ENCODE peak calls at places on chromosome 2, in six cellular contexts. V, R, N, J, W and T are unnamed samples.

GRCh38 chr2:34261701-34262100 is 662.6 kb upstream of the FAM98A start:
- DNase-seq in V (no peak), R (no peak), N (no peak), J (no peak), W (no peak), T (no peak)

GRCh38 chr2:85769236-85769986 is 15.6 kb downstream of the ATOH8 start:
- DNase-seq in V (no peak), R (no peak), N (peak), J (no peak), W (peak), T (no peak)

GRCh38 chr2:223760838-223761502 is 76.4 kb downstream of the AP1S3 start:
- DNase-seq in V (peak), R (peak), N (peak), J (peak), W (no peak), T (no peak)

GRCh38 chr2:227378371-227378782 is 729 bp downstream of the TM4SF20 start:
- DNase-seq in V (no peak), R (no peak), N (peak), J (peak), W (no peak), T (no peak)

GRCh38 chr2:147829106-147829505 is 15.7 kb upstream of the ACVR2A start:
- DNase-seq in V (no peak), R (no peak), N (peak), J (peak), W (no peak), T (no peak)

GRCh38 chr2:38494394-38494793 is 108.3 kb downstream of the HNRNPLL start:
- DNase-seq in V (no peak), R (no peak), N (no peak), J (no peak), W (no peak), T (no peak)

GRCh38 chr2:181916726-181917377 is 25.3 kb downstream of the ITPRID2 start:
- DNase-seq in V (no peak), R (no peak), N (no peak), J (peak), W (no peak), T (no peak)

GRCh38 chr2:229733606-229734205 is 19.4 kb upstream of the DNER start:
- DNase-seq in V (no peak), R (no peak), N (no peak), J (no peak), W (no peak), T (no peak)

GRCh38 chr2:222797308-222797707 is 63.5 kb upstream of the ACSL3 start:
- DNase-seq in V (no peak), R (no peak), N (peak), J (peak), W (no peak), T (no peak)

GRCh38 chr2:108940156-108940555 is 48.9 kb downstream of the EDAR start:
- DNase-seq in V (no peak), R (no peak), N (no peak), J (no peak), W (no peak), T (no peak)

GRCh38 chr2:73851274-73851673 is 22.5 kb downstream of the STAMBP start:
- DNase-seq in V (no peak), R (no peak), N (peak), J (no peak), W (no peak), T (no peak)

GRCh38 chr2:127448526-127448925 is 30.3 kb downstream of the PROC start:
- DNase-seq in V (no peak), R (no peak), N (no peak), J (peak), W (no peak), T (no peak)

GRCh38 chr2:189072036-189072435 is 97.9 kb downstream of the COL3A1 start:
- DNase-seq in V (no peak), R (no peak), N (no peak), J (no peak), W (no peak), T (no peak)

GRCh38 chr2:230048010-230048671 is 20.6 kb downstream of the SLC16A14 start:
- DNase-seq in V (no peak), R (no peak), N (no peak), J (no peak), W (no peak), T (no peak)

GRCh38 chr2:19902272-19902730 is 518 bp upstream of the TTC32 start:
- DNase-seq in V (no peak), R (no peak), N (no peak), J (no peak), W (no peak), T (no peak)

GRCh38 chr2:149330127-149331022 is at the start of gene LYPD6:
- DNase-seq in V (peak), R (no peak), N (peak), J (peak), W (peak), T (peak)

GRCh38 chr2:138866797-138867196 is 86.6 kb upstream of the NXPH2 start:
- DNase-seq in V (no peak), R (no peak), N (no peak), J (no peak), W (no peak), T (no peak)

GRCh38 chr2:112151701-112152440 is 13.7 kb downstream of the FBLN7 start:
- DNase-seq in V (no peak), R (no peak), N (no peak), J (no peak), W (no peak), T (no peak)

GRCh38 chr2:34266908-34267697 is 668.0 kb upstream of the FAM98A start:
- DNase-seq in V (no peak), R (no peak), N (no peak), J (no peak), W (no peak), T (no peak)

GRCh38 chr2:120991401-120991800 is 255.7 kb downstream of the GLI2 start:
- DNase-seq in V (no peak), R (no peak), N (no peak), J (no peak), W (no peak), T (no peak)

GRCh38 chr2:24837996-24838513 is 44.8 kb downstream of the CENPO start:
- DNase-seq in V (no peak), R (no peak), N (no peak), J (no peak), W (no peak), T (no peak)

GRCh38 chr2:43407826-43408783 is 181.7 kb upstream of the ZFP36L2 start:
- DNase-seq in V (no peak), R (no peak), N (no peak), J (no peak), W (no peak), T (no peak)

GRCh38 chr2:101473911-101474751 is 781 bp downstream of the RFX8 start:
- DNase-seq in V (peak), R (peak), N (peak), J (peak), W (peak), T (peak)

GRCh38 chr2:126887506-126887905 is 11.2 kb upstream of the TEX51 start:
- DNase-seq in V (no peak), R (no peak), N (no peak), J (no peak), W (no peak), T (no peak)

GRCh38 chr2:100321881-100322820 is at the start of gene LONRF2:
- DNase-seq in V (peak), R (peak), N (no peak), J (no peak), W (peak), T (peak)

GRCh38 chr2:134203175-134203574 is 50.7 kb upstream of the MGAT5 start:
- DNase-seq in V (no peak), R (no peak), N (no peak), J (peak), W (no peak), T (no peak)

GRCh38 chr2:176093145-176093888 is 796 bp downstream of the HOXD13 start:
- DNase-seq in V (no peak), R (no peak), N (no peak), J (no peak), W (peak), T (no peak)

GRCh38 chr2:47010176-47010575 is 94.6 kb upstream of the MCFD2 start:
- DNase-seq in V (no peak), R (no peak), N (no peak), J (no peak), W (no peak), T (no peak)

GRCh38 chr2:151437630-151438029 is 27.9 kb downstream of the RIF1 start:
- DNase-seq in V (no peak), R (no peak), N (peak), J (peak), W (no peak), T (no peak)

GRCh38 chr2:119922699-119923098 is 90.2 kb upstream of the EPB41L5 start:
- DNase-seq in V (no peak), R (no peak), N (no peak), J (no peak), W (no peak), T (no peak)

GRCh38 chr2:56084117-56084936 is 99.5 kb upstream of the CCDC85A start:
- DNase-seq in V (no peak), R (no peak), N (no peak), J (no peak), W (no peak), T (no peak)

GRCh38 chr2:220628252-220628651 is 943.9 kb downstream of the EPHA4 start:
- DNase-seq in V (no peak), R (no peak), N (no peak), J (no peak), W (no peak), T (no peak)
- TF ChIP-seq CTCF in V (no peak), R (no peak), N (no peak), J (no peak), W (no peak), T (no peak)

DNA sequence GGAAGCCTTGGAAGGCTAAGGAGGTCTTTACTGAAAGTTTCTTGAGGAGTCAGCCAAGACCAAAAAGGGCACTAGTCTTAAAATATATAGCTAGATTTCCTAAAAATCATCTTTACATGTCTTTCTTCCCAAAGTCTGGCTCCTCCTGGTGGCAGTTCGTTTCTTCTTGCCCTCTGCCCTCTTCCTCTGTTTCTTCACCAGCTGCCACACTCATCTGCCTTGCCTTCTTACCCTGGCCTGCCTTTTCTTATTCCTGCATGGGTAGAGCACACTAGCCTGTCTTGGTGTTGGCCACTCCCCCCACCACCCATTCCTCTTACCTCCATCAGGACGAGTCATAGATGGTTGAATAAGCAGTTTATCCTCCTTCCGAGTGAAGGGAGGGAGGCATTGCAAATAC is 129.8 kb downstream of the RAPGEF4 start:
- DNase-seq in V (peak), R (no peak), N (no peak), J (peak), W (no peak), T (no peak)
- TF ChIP-seq CTCF in V (peak), R (no peak), N (no peak), J (peak), W (no peak), T (no peak)

DNA sequence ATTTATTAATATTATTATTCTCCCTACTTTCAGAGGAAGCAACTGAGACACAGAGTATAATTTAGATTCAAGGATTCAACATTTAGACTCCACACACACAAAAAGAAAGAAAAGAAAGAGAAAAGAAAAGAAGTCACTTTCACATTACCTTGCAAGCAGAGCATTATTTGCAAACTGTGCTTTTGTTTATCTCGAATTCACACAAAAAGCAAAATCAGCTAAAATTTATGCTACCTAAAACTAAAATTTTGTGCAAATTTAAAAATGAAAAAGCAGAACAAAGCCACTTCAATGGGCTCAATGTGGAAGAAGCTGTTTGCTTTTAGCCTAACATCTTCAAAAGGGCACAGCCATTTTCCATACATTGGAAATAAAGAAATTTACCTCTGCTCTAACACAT is 1282.7 kb upstream of the GYPC start:
- DNase-seq in V (no peak), R (no peak), N (no peak), J (no peak), W (no peak), T (no peak)
- TF ChIP-seq CTCF in V (no peak), R (no peak), N (no peak), J (no peak), W (no peak), T (no peak)

DNA sequence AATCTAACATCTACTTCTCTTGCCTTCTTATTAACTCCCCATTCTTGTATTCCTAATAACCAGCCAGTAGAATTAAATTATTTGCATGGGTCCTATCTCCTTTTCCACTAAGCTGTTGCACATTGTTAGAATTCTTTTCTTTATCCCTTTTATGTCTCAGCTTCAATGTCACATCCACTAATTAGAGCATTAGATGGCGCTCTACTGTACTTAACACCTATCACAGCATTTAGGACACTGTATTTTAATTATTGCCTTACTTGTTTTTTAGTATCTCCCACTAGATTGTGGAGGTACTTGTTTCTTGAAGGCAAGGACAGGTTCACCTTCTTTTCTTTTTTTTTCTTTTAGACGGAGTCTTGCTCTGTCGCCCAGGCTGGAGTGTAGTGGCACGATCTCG is 3.8 kb downstream of the LIPT1 start:
- DNase-seq in V (no peak), R (no peak), N (no peak), J (no peak), W (no peak), T (no peak)
- TF ChIP-seq CTCF in V (no peak), R (no peak), N (no peak), J (no peak), W (no peak), T (no peak)

DNA sequence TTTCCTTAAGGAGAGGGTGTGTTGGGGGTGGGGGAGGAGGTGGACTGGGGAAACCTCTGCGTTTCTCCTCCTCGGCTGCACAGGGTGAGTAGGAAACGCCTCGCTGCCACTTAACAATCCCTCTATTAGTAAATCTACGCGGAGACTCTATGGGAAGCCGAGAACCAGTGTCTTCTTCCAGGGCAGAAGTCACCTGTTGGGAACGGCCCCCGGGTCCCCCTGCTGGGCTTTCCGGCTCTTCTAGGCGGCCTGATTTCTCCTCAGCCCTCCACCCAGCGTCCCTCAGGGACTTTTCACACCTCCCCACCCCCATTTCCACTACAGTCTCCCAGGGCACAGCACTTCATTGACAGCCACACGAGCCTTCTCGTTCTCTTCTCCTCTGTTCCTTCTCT is 2.1 kb upstream of the SP9 start:
- DNase-seq in V (no peak), R (no peak), N (no peak), J (no peak), W (peak), T (no peak)
- TF ChIP-seq CTCF in V (no peak), R (no peak), N (no peak), J (no peak), W (no peak), T (no peak)

DNA sequence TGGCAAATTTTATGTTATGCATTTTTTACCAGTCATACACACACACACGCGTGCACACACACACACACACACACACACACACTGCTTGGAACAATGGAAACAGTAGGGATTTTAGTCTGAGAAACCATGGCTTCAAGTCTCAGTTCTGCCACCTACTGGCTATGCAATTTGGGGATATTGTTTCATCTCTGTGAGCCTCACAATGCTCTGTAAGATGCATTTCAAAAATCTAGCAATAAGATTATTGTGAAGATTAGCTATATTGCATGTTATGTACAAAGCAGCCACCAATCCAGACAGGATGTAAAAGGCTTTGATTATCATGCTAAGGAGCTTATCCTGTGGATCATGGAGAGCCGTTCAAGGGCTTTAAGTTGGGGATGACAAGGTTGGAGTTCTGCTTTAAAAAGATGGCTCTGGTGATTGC is 401.4 kb downstream of the NBAS start:
- DNase-seq in V (no peak), R (no peak), N (no peak), J (peak), W (no peak), T (no peak)
- TF ChIP-seq CTCF in V (peak), R (peak), N (no peak), J (peak), W (peak), T (no peak)